ENCODE peak calls at places on chromosomes 12 and 14, in four cellular contexts. O is cardiac muscle cell; V is activated naive CD8-positive, alpha-beta T cell treated with anti-CD3 and anti-CD28 coated beads, Interleukin-2, amount 50 U/mL, for 24 hours; K is osteocyte. A is an unnamed sample.

GRCh38 chr12:126668961-126669360 is 1598.0 kb upstream of the TMEM132C start:
- DNase-seq in O (peak), V (no peak), K (no peak), A (no peak)

GRCh38 chr12:106178582-106178981 is 39.8 kb upstream of the NUAK1 start:
- DNase-seq in O (no peak), V (no peak), K (no peak), A (no peak)

GRCh38 chr14:75649337-75649736 is 11.3 kb downstream of the ERG28 start:
- DNase-seq in O (no peak), V (no peak), K (no peak), A (no peak)

GRCh38 chr12:73342733-73343132 is 1070.6 kb downstream of the TRHDE start:
- DNase-seq in O (no peak), V (no peak), K (no peak), A (no peak)

GRCh38 chr12:110699591-110700445 is 10.9 kb upstream of the HVCN1 start:
- DNase-seq in O (peak), V (no peak), K (no peak), A (no peak)

GRCh38 chr12:26242683-26243082 is 47.3 kb downstream of the SSPN start:
- DNase-seq in O (no peak), V (no peak), K (no peak), A (no peak)

GRCh38 chr12:52091869-52092268 is 12.4 kb downstream of the SMIM41 start:
- DNase-seq in O (no peak), V (no peak), K (no peak), A (no peak)

GRCh38 chr12:106919910-106920544 is 35.7 kb upstream of the TMEM263 start:
- DNase-seq in O (peak), V (no peak), K (no peak), A (no peak)

GRCh38 chr12:117067016-117067415 is 32.2 kb downstream of the TESC start:
- DNase-seq in O (no peak), V (no peak), K (no peak), A (no peak)

GRCh38 chr14:56299306-56299984 is 181.2 kb downstream of the PELI2 start:
- DNase-seq in O (no peak), V (no peak), K (no peak), A (no peak)

GRCh38 chr12:642633-643477 is 20.4 kb downstream of the NINJ2 start:
- DNase-seq in O (peak), V (peak), K (peak), A (no peak)

GRCh38 chr12:116138781-116139180 is 138.7 kb downstream of the MED13L start:
- DNase-seq in O (no peak), V (no peak), K (no peak), A (no peak)

GRCh38 chr14:85702937-85703336 is 173.0 kb downstream of the FLRT2 start:
- DNase-seq in O (peak), V (no peak), K (no peak), A (no peak)

GRCh38 chr12:129903092-129903945 is 506 bp downstream of the TMEM132D start:
- DNase-seq in O (no peak), V (no peak), K (no peak), A (no peak)

GRCh38 chr14:75514673-75515630 is 7.3 kb upstream of the BATF start:
- DNase-seq in O (peak), V (peak), K (no peak), A (no peak)

GRCh38 chr12:115023279-115023678 is 339.3 kb upstream of the TBX3 start:
- DNase-seq in O (peak), V (no peak), K (no peak), A (no peak)

GRCh38 chr14:44960146-44960545 is 1.6 kb downstream of the KLHL28 start:
- DNase-seq in O (peak), V (no peak), K (no peak), A (no peak)

GRCh38 chr14:53888535-53889386 is 67.9 kb downstream of the BMP4 start:
- DNase-seq in O (no peak), V (no peak), K (no peak), A (no peak)

GRCh38 chr14:61524211-61524806 is 171.0 kb upstream of the HIF1A start:
- DNase-seq in O (peak), V (no peak), K (no peak), A (no peak)

GRCh38 chr12:13049816-13050215 is 5.6 kb downstream of the FAM234B start:
- DNase-seq in O (peak), V (no peak), K (no peak), A (no peak)

GRCh38 chr14:74572829-74573360 is 39.1 kb downstream of the LTBP2 start:
- DNase-seq in O (no peak), V (no peak), K (no peak), A (no peak)

GRCh38 chr12:93158065-93158843 is 219.5 kb upstream of the NUDT4 start:
- DNase-seq in O (no peak), V (no peak), K (no peak), A (no peak)

GRCh38 chr12:94954029-94954685 is 49.3 kb downstream of the NDUFA12 start:
- DNase-seq in O (peak), V (no peak), K (no peak), A (no peak)

GRCh38 chr12:94148841-94149780 is 734 bp downstream of the PLXNC1 start:
- DNase-seq in O (peak), V (peak), K (no peak), A (no peak)

GRCh38 chr14:28596336-28596735 is 170.3 kb upstream of the FOXG1 start:
- DNase-seq in O (peak), V (no peak), K (no peak), A (no peak)

GRCh38 chr14:62162998-62163589 is 400.9 kb downstream of the SNAPC1 start:
- DNase-seq in O (peak), V (peak), K (no peak), A (no peak)

GRCh38 chr14:101665478-101666078 is 95.9 kb upstream of the PPP2R5C start:
- DNase-seq in O (peak), V (peak), K (no peak), A (no peak)

GRCh38 chr12:6438345-6438744 is 6.4 kb upstream of the CD27 start:
- DNase-seq in O (no peak), V (peak), K (no peak), A (no peak)

GRCh38 chr12:121713257-121714155 is 954 bp downstream of the TMEM120B start:
- DNase-seq in O (peak), V (no peak), K (no peak), A (no peak)

GRCh38 chr14:51867753-51868152 is 7.3 kb downstream of the GNG2 start:
- DNase-seq in O (no peak), V (no peak), K (no peak), A (no peak)

GRCh38 chr12:19299765-19300164 is 139.5 kb upstream of the AEBP2 start:
- DNase-seq in O (peak), V (no peak), K (no peak), A (no peak)

GRCh38 chr12:83322816-83323215 is 636.1 kb downstream of the TMTC2 start:
- DNase-seq in O (no peak), V (no peak), K (no peak), A (no peak)